ENCODE peak calls at places on chromosomes 2 and 18, in nine cellular contexts. A is GM20000, X is H9, Z is RWPE2, E is AG04450, T is astrocyte, I is fibroblast of lung, F is GM12864, D is tibial artery. H is an unnamed sample.

GRCh38 chr2:104744537-104744936 is 109.4 kb upstream of the POU3F3 start:
- DNase-seq in A (no peak), X (no peak), Z (no peak), E (no peak), T (no peak), I (no peak), F (no peak), D (no peak), H (no peak)

GRCh38 chr2:68905116-68905515 is 33.9 kb upstream of the BMP10 start:
- DNase-seq in A (no peak), X (no peak), Z (no peak), E (no peak), T (peak), I (peak), F (no peak), D (no peak), H (no peak)

GRCh38 chr2:121480826-121481225 is 49.9 kb upstream of the RNU4ATAC start:
- DNase-seq in A (no peak), X (no peak), Z (peak), E (peak), T (peak), I (peak), F (no peak), D (no peak), H (no peak)

GRCh38 chr2:178420463-178420990 is 30.4 kb downstream of the PRKRA start:
- DNase-seq in A (no peak), X (no peak), Z (no peak), E (no peak), T (no peak), I (no peak), F (no peak), D (no peak), H (no peak)

GRCh38 chr2:192467953-192468660 is 273.4 kb upstream of the TMEFF2 start:
- DNase-seq in A (no peak), X (no peak), Z (no peak), E (no peak), T (no peak), I (no peak), F (no peak), D (no peak), H (no peak)

GRCh38 chr2:178478442-178479274 is at the start of gene FKBP7:
- DNase-seq in A (peak), X (peak), Z (peak), E (peak), T (peak), I (peak), F (peak), D (peak), H (peak)

GRCh38 chr18:13147146-13147545 is 71.4 kb upstream of the LDLRAD4 start:
- DNase-seq in A (no peak), X (no peak), Z (no peak), E (no peak), T (no peak), I (no peak), F (no peak), D (no peak), H (no peak)

GRCh38 chr2:169462896-169463695 is 16.2 kb upstream of the BBS5 start:
- DNase-seq in A (no peak), X (no peak), Z (no peak), E (peak), T (peak), I (peak), F (no peak), D (no peak), H (no peak)

GRCh38 chr2:228417966-228418365 is 236.5 kb upstream of the SPHKAP start:
- DNase-seq in A (no peak), X (no peak), Z (no peak), E (no peak), T (no peak), I (peak), F (no peak), D (no peak), H (no peak)

GRCh38 chr18:74654637-74655036 is 57.0 kb downstream of the ZNF407 start:
- DNase-seq in A (no peak), X (no peak), Z (no peak), E (no peak), T (peak), I (peak), F (no peak), D (no peak), H (no peak)
- TF ChIP-seq CTCF in A (no peak), X (no peak), Z (peak), E (peak), T (peak), I (no peak), F (no peak), D (no peak), H (no peak)

GRCh38 chr2:96464651-96465050 is 40.5 kb downstream of the NEURL3 start:
- DNase-seq in A (no peak), X (no peak), Z (no peak), E (no peak), T (no peak), I (no peak), F (no peak), D (no peak), H (no peak)

GRCh38 chr2:96471772-96472171 is 33.4 kb downstream of the NEURL3 start:
- DNase-seq in A (no peak), X (no peak), Z (no peak), E (no peak), T (no peak), I (no peak), F (no peak), D (no peak), H (no peak)

GRCh38 chr2:96470089-96470488 is 35.1 kb downstream of the NEURL3 start:
- DNase-seq in A (no peak), X (no peak), Z (no peak), E (no peak), T (no peak), I (no peak), F (no peak), D (no peak), H (no peak)

GRCh38 chr2:96468904-96469303 is 36.3 kb downstream of the NEURL3 start:
- DNase-seq in A (no peak), X (no peak), Z (no peak), E (no peak), T (no peak), I (no peak), F (no peak), D (no peak), H (no peak)

GRCh38 chr2:96470636-96471035 is 34.5 kb downstream of the NEURL3 start:
- DNase-seq in A (peak), X (peak), Z (no peak), E (no peak), T (no peak), I (peak), F (no peak), D (no peak), H (peak)
- TF ChIP-seq CTCF in A (peak), X (peak), Z (no peak), E (peak), T (peak), I (peak), F (peak), D (peak), H (peak)

DNA sequence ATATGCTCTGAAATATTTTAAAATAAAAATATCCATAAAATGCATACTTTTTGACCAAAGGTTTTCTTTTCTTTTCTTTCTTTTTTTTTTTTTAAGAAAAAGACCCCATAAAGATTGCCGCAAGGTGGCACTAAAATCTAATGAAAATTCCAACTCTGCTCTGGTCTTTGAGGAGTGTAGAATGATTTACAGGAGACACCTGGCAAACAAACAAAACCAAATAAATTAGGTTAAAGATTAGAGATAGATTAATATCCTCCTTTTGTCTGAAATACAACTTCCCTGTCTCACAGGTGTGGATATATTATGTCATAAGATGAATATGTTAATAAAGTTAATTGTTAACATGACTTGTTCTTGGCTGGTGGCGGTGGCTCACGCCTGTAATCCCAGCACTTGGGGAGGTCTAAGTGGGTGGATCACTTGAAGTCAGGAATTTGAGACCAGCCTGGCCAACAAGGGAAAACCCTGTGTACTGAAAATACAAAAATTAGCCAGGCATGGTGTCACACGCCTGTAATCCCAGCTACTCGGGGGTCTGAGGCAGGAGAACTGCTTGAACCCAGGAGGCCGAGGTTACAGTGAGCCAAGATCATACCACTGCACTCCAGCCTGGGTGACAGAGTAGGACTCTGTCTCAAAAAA is 3.5 kb upstream of the RHOB start:
- DNase-seq in A (peak), X (no peak), Z (no peak), E (no peak), T (no peak), I (peak), F (no peak), D (peak), H (peak)
- TF ChIP-seq CTCF in A (no peak), X (peak), Z (peak), E (peak), T (peak), I (peak), F (peak), D (peak), H (no peak)

GRCh38 chr18:74546751-74547530 is 12.6 kb downstream of the CNDP1 start:
- DNase-seq in A (no peak), X (no peak), Z (no peak), E (no peak), T (peak), I (peak), F (no peak), D (no peak), H (no peak)

GRCh38 chr18:74551936-74552555 is 17.7 kb downstream of the CNDP1 start:
- DNase-seq in A (peak), X (peak), Z (no peak), E (peak), T (peak), I (peak), F (peak), D (peak), H (peak)

GRCh38 chr18:74549591-74550104 is 15.3 kb downstream of the CNDP1 start:
- DNase-seq in A (no peak), X (no peak), Z (no peak), E (no peak), T (no peak), I (no peak), F (no peak), D (no peak), H (no peak)

GRCh38 chr18:74546007-74546406 is 11.7 kb downstream of the CNDP1 start:
- DNase-seq in A (no peak), X (no peak), Z (no peak), E (no peak), T (no peak), I (no peak), F (no peak), D (no peak), H (no peak)

DNA sequence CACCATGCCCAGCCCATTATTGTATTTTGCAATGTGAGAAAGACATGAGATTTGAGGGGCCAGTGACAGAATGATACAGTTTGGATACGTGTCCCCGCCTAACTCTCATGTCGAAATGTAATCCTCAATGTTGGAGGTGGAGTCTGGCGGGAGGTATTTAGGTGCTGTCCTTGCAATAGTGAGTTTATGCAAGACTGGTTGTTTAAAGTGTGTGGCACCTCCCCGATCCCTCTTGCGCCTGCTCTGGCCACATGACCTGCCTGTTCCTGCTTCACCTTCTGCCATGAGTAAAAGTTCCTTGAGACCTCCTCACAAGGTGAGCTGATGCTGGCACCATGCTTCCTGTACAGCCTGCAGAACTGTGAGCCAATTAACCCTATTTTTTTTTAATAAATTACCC is 16.6 kb downstream of the CNDP1 start:
- DNase-seq in A (no peak), X (no peak), Z (no peak), E (no peak), T (no peak), I (no peak), F (no peak), D (no peak), H (no peak)
- TF ChIP-seq CTCF in A (no peak), X (no peak), Z (no peak), E (no peak), T (no peak), I (no peak), F (no peak), D (no peak), H (no peak)

GRCh38 chr2:207341816-207342215 is 176.1 kb upstream of the KLF7 start:
- DNase-seq in A (no peak), X (no peak), Z (no peak), E (no peak), T (no peak), I (no peak), F (no peak), D (no peak), H (no peak)
- TF ChIP-seq CTCF in A (peak), X (peak), Z (no peak), E (peak), T (no peak), I (no peak), F (no peak), D (no peak), H (peak)

GRCh38 chr2:33583194-33583938 is 15.7 kb downstream of the FAM98A start:
- DNase-seq in A (peak), X (no peak), Z (no peak), E (no peak), T (peak), I (peak), F (peak), D (no peak), H (peak)
- TF ChIP-seq CTCF in A (peak), X (peak), Z (peak), E (peak), T (peak), I (peak), F (peak), D (peak), H (peak)

GRCh38 chr2:109715302-109715937 is 78.7 kb upstream of the RGPD5 start:
- DNase-seq in A (no peak), X (peak), Z (no peak), E (no peak), T (no peak), I (no peak), F (no peak), D (peak), H (no peak)
- TF ChIP-seq CTCF in A (no peak), X (peak), Z (peak), E (peak), T (peak), I (no peak), F (peak), D (peak), H (no peak)

GRCh38 chr2:208570851-208571763 is 164.5 kb downstream of the PTH2R start:
- DNase-seq in A (no peak), X (no peak), Z (no peak), E (no peak), T (no peak), I (no peak), F (no peak), D (no peak), H (no peak)
- TF ChIP-seq CTCF in A (no peak), X (peak), Z (peak), E (no peak), T (no peak), I (no peak), F (peak), D (no peak), H (no peak)

GRCh38 chr2:102438578-102438977 is 15.6 kb downstream of the IL18RAP start:
- DNase-seq in A (no peak), X (no peak), Z (no peak), E (no peak), T (no peak), I (no peak), F (no peak), D (no peak), H (no peak)
- TF ChIP-seq CTCF in A (no peak), X (no peak), Z (no peak), E (no peak), T (no peak), I (no peak), F (no peak), D (no peak), H (no peak)

H was measured in GM13976.